ENCODE peak calls at places on chromosomes 5 and 9, in eight cellular contexts. K is stimulated activated CD8-positive, alpha-beta memory T cell treated with anti-CD3 and anti-CD28 coated beads, Interleukin-15, amount 100 ng/mL, for 1 hour; W is GM23338; S is NCI-H1105 treated with DMSO at 0.1 percent for 48 hours; M is posterior vena cava; E is NCI-H1417; A is NCI-H1092; R is fibroblast of lung. V is an unnamed sample.

GRCh38 chr9:90002299-90003045 is 397.7 kb downstream of the GADD45G start:
- DNase-seq in K (no peak), W (no peak), S (peak; percentile 56), M (no peak), E (peak; percentile 85), A (peak; percentile 21), R (peak; percentile 63), V (no peak)

GRCh38 chr9:133591985-133592384 is 17.2 kb downstream of the FAM163B start:
- DNase-seq in K (no peak), W (no peak), S (no peak), M (no peak), E (no peak), A (no peak), R (no peak), V (no peak)

GRCh38 chr5:101838329-101838964 is 457.6 kb downstream of the SLCO4C1 start:
- DNase-seq in K (no peak), W (no peak), S (no peak), M (no peak), E (no peak), A (no peak), R (peak; percentile 63), V (no peak)

GRCh38 chr9:92141144-92142129 is 26.2 kb upstream of the SPTLC1 start:
- DNase-seq in K (no peak), W (peak; percentile 68), S (peak; percentile 2), M (no peak), E (peak; percentile 65), A (no peak), R (peak; percentile 58), V (no peak)

GRCh38 chr9:33464045-33464636 is 9.6 kb downstream of the NOL6 start:
- DNase-seq in K (no peak), W (no peak), S (no peak), M (no peak), E (no peak), A (no peak), R (no peak), V (no peak)

GRCh38 chr5:83844320-83845068 is 123.8 kb upstream of the HAPLN1 start:
- DNase-seq in K (no peak), W (peak; percentile 24), S (no peak), M (no peak), E (no peak), A (no peak), R (peak; percentile 95), V (peak; percentile 65)

GRCh38 chr9:133195029-133195428 is 14.0 kb downstream of the OBP2B start:
- DNase-seq in K (no peak), W (no peak), S (no peak), M (no peak), E (no peak), A (no peak), R (no peak), V (no peak)

GRCh38 chr5:125375143-125375542 is 628.7 kb upstream of the ZNF608 start:
- DNase-seq in K (no peak), W (no peak), S (no peak), M (no peak), E (peak; percentile 11), A (no peak), R (no peak), V (no peak)

GRCh38 chr9:128992995-128993394 is 35.1 kb downstream of the SH3GLB2 start:
- DNase-seq in K (no peak), W (peak; percentile 65), S (no peak), M (no peak), E (peak; percentile 27), A (no peak), R (no peak), V (no peak)

GRCh38 chr5:126503602-126504104 is 80.4 kb downstream of the GRAMD2B start:
- DNase-seq in K (no peak), W (no peak), S (no peak), M (no peak), E (no peak), A (no peak), R (peak; percentile 50), V (peak; percentile 45)

GRCh38 chr5:52956915-52957747 is 32.0 kb upstream of the ITGA2 start:
- DNase-seq in K (no peak), W (no peak), S (no peak), M (no peak), E (no peak), A (no peak), R (peak; percentile 35), V (peak; percentile 17)

GRCh38 chr9:135961277-135961705 is at the start of gene UBAC1:
- DNase-seq in K (peak; percentile 86), W (peak; percentile 97), S (peak; percentile 90), M (peak; percentile 99), E (peak; percentile 97), A (peak; percentile 91), R (peak; percentile 94), V (peak; percentile 95)

GRCh38 chr9:89252910-89253309 is 58.1 kb upstream of the CKS2 start:
- DNase-seq in K (no peak), W (no peak), S (no peak), M (no peak), E (no peak), A (no peak), R (no peak), V (no peak)

GRCh38 chr9:76464706-76465105 is 5.7 kb downstream of the GCNT1 start:
- DNase-seq in K (no peak), W (no peak), S (no peak), M (no peak), E (no peak), A (no peak), R (no peak), V (no peak)

V was measured in HCEC 1CT.